ENCODE peak calls at places on chromosomes 16 and 17, in four cellular contexts. A is mesendoderm, W is H1, P is IMR-90. Z is an unnamed sample.
A peak's percentile ranks its signal among the peaks of the same experiment; 100 is the strongest.

GRCh38 chr16:81505011-81505660 is 60.5 kb downstream of the CMIP start:
- DNase-seq in A (peak; percentile 51), P (no peak), W (no peak), Z (no peak)

GRCh38 chr16:2009302-2009711 is 314 bp downstream of the ZNF598 start:
- DNase-seq in A (no peak), W (no peak), P (no peak), Z (no peak)

GRCh38 chr16:30526137-30526822 is at the start of gene ZNF768:
- DNase-seq in P (no peak), W (peak; percentile 81), A (peak; percentile 84), Z (peak; percentile 49)

GRCh38 chr17:42773290-42774035 is at the start of gene VPS25:
- DNase-seq in W (peak; percentile 83), A (peak; percentile 94), P (peak; percentile 87), Z (peak; percentile 89)

GRCh38 chr17:68424188-68424587 is 33.1 kb downstream of the WIPI1 start:
- DNase-seq in W (no peak), A (no peak), P (no peak), Z (no peak)

GRCh38 chr17:4950757-4951204 is at the start of gene ENO3:
- DNase-seq in W (peak; percentile 68), P (no peak), A (peak; percentile 35), Z (no peak)

GRCh38 chr16:10168258-10168657 is 14.0 kb downstream of the GRIN2A start:
- DNase-seq in A (no peak), W (no peak), P (no peak), Z (no peak)

GRCh38 chr16:12086861-12087260 is 110.3 kb downstream of the SNX29 start:
- DNase-seq in W (no peak), P (no peak), A (no peak), Z (no peak)

GRCh38 chr17:78256705-78257559 is 25.5 kb downstream of the TMEM235 start:
- DNase-seq in W (no peak), P (no peak), A (peak; percentile 88), Z (no peak)

GRCh38 chr16:53504161-53504663 is 1.2 kb upstream of the AKTIP start:
- DNase-seq in W (no peak), A (peak; percentile 61), P (peak; percentile 31), Z (no peak)

GRCh38 chr16:4660454-4661007 is 32.8 kb upstream of the NUDT16L1 start:
- DNase-seq in P (peak; percentile 60), W (no peak), A (no peak), Z (no peak)

GRCh38 chr17:53626286-53626685 is 196.4 kb upstream of the KIF2B start:
- DNase-seq in A (peak; percentile 78), W (no peak), P (peak; percentile 67), Z (peak; percentile 72)

GRCh38 chr17:42289863-42290165 is 1.5 kb downstream of the STAT5A start:
- DNase-seq in P (no peak), W (no peak), A (no peak), Z (no peak)

GRCh38 chr17:5584383-5584951 is at the start of gene NLRP1:
- DNase-seq in W (no peak), P (peak; percentile 92), A (peak; percentile 69), Z (peak; percentile 91)

GRCh38 chr16:11257131-11257938 is 1.3 kb upstream of the SOCS1 start:
- DNase-seq in W (peak; percentile 81), P (peak; percentile 84), A (peak; percentile 90), Z (peak; percentile 87)

GRCh38 chr16:88784074-88784855 is 755 bp downstream of the PIEZO1 start:
- DNase-seq in A (peak; percentile 87), W (peak; percentile 83), P (peak; percentile 72), Z (peak; percentile 86)

GRCh38 chr16:81446318-81447275 is 2.0 kb downstream of the CMIP start:
- DNase-seq in A (peak; percentile 66), W (peak; percentile 53), P (peak; percentile 51), Z (peak; percentile 52)

GRCh38 chr17:40312131-40312731 is 3.3 kb downstream of the RARA start:
- DNase-seq in W (no peak), A (no peak), P (no peak), Z (no peak)

GRCh38 chr17:13362341-13363122 is 239.2 kb downstream of the HS3ST3A1 start:
- DNase-seq in P (peak; percentile 91), A (peak; percentile 25), W (no peak), Z (peak; percentile 22)

DNA sequence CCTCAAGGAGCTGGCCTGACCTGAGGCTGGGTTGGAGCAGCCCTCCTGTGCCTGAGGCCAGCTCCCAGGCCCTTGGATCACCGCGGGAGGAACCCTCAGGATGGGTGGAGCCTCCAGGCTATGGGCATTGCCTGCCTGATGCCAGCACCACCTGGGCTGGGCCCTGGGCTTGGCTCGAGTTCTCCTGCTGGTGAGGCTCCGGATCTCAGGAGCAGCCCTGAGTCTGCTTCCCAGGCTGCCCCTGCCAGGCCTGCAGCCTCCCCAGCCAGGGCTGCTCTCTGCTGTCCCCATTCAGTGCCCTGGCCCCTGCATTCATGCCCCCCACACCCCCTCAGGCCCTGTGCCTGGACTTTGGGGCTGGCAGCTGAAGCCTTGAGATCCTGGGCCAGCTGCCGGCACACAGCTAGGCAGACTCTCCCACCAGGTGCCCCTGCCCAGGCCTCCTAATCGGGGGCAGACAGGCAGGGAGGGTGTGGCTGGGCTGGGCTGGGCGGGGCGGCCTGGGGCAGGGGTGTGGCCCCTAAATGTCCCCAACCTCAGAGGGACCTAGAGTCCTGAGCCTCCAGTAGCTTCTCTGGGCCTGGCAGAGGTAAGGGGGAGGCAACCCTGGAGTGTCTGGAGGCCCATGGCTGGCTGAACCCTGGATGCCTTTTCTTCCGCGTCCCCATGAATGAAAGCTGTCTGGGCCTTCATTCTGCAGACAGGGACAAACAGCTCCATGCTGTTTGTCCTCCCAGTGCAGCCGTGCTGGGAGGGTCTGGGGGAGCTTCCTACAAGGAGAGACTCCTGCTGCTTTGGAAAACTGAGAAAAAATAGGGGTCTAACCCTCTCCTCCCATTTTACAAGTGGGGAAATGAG is 1.1 kb upstream of the PIGQ start:
- DNase-seq in W (no peak), A (no peak), P (no peak), Z (no peak)
- H3K18ac ChIP-seq in W (peak overlapping the region; percentile 10), A (no peak overlapping the region), P (no peak overlapping the region), Z (no peak overlapping the region)

GRCh38 chr17:81417049-81417878 is 22.0 kb downstream of the BAHCC1 start:
- DNase-seq in W (no peak), A (no peak), P (no peak), Z (no peak)
- H3K18ac ChIP-seq in W (no peak overlapping the region), A (no peak overlapping the region), P (no peak overlapping the region), Z (no peak overlapping the region)

GRCh38 chr17:49969794-49970389 is 902 bp downstream of the DLX4 start:
- DNase-seq in A (no peak), P (no peak), W (no peak), Z (no peak)
- H3K18ac ChIP-seq in A (no peak overlapping the region), P (no peak overlapping the region), W (no peak overlapping the region), Z (no peak overlapping the region)

DNA sequence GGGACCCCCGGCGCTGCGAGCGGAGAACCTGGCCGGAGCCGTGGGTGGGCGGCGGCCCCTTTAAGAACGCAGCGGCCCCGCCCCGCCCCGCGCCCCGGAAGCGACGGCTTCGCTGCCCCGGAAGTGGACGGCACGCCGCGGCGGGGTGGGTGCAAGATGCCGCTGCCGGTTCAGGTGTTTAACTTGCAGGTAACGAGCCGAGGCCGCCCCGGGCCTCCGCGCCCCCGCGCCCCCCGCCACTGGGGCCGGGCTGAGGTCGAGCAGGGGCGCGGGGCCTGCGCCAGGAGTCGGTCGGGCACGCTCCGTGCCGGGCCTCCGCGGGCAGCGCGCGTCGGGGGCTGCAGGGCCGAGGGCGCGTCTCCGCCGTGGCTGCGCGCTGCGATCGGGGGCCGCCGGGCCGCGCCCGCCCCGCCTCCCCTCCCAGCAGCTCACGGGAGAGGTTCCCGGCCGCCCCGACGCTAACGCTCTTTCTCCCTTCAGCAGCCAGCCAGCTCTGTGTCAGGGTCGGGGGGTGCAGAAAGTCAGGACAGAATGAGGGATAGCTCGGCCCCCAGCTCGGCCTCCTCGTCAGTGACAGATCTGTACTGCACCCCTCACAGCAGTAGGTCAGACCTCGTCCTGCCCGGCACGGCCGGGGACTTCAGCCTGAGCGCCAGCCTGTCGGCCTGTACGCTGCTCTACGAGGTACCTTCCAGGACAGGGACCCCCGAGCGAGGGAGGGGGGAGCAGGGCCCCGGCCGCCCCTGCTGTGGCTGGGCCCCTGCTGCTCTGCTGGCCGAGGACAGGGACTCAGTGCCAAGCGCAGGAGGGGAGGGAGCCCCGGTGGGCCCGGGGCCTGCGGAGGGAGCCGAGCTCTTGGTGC is at the start of the genes GPS1 and RFNG:
- DNase-seq in W (peak; percentile 86), A (peak; percentile 53), P (peak; percentile 16), Z (peak; percentile 54)
- H3K18ac ChIP-seq in W (peak within 1 kb of the TSS; percentile 60), A (no peak within 1 kb of the TSS), P (no peak within 1 kb of the TSS), Z (peak within 1 kb of the TSS; percentile 86)

DNA sequence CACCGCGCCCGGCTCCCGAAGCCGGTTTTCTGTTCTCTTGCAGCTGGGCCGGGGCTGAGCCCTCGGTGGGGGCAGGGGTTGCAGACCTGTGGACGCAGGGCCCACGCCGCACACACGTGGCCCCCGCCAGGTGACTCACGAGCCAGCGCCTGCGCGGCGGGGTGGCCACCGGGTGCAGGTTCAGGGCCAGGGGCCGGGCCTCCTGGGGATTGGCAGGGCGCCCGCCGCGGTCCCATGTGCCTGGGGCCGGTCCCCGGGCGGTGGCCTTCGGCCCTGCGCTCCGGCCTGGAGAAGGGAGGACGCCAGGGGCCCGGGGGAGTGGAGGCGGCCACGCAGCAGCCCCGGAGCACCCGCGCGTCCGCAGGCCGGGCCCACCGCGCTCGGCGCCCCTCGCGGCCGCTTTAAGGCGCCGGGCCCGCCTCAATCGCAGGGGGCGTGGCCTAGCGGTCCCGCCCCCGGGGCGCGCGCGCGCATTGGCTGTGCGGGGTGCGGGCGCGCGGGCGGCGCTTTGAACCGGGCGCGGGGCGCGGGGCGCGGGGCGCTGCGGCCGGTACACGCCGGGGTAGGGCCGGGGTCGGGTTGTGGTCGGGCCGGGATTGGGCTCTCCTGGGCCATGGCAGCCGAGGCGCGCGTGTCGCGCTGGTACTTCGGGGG is at the start of gene SLC25A10:
- DNase-seq in P (peak; percentile 64), A (peak; percentile 72), W (peak; percentile 85), Z (peak; percentile 71)
- H3K18ac ChIP-seq in P (no peak within 1 kb of the TSS), A (peak within 1 kb of the TSS; percentile 11), W (peak within 1 kb of the TSS; percentile 32), Z (peak within 1 kb of the TSS; percentile 72)

GRCh38 chr16:26395700-26396099 is 671.0 kb upstream of the C16orf82 start:
- DNase-seq in P (no peak), A (no peak), W (no peak), Z (no peak)
- H3K18ac ChIP-seq in P (no peak overlapping the region), A (no peak overlapping the region), W (no peak overlapping the region), Z (no peak overlapping the region)

GRCh38 chr17:8391711-8392110 is 5.9 kb downstream of the RNF222 start:
- DNase-seq in P (peak; percentile 11), A (peak; percentile 63), W (no peak), Z (no peak)
- H3K18ac ChIP-seq in P (no peak overlapping the region), A (peak overlapping the region; percentile 13), W (no peak overlapping the region), Z (no peak overlapping the region)

DNA sequence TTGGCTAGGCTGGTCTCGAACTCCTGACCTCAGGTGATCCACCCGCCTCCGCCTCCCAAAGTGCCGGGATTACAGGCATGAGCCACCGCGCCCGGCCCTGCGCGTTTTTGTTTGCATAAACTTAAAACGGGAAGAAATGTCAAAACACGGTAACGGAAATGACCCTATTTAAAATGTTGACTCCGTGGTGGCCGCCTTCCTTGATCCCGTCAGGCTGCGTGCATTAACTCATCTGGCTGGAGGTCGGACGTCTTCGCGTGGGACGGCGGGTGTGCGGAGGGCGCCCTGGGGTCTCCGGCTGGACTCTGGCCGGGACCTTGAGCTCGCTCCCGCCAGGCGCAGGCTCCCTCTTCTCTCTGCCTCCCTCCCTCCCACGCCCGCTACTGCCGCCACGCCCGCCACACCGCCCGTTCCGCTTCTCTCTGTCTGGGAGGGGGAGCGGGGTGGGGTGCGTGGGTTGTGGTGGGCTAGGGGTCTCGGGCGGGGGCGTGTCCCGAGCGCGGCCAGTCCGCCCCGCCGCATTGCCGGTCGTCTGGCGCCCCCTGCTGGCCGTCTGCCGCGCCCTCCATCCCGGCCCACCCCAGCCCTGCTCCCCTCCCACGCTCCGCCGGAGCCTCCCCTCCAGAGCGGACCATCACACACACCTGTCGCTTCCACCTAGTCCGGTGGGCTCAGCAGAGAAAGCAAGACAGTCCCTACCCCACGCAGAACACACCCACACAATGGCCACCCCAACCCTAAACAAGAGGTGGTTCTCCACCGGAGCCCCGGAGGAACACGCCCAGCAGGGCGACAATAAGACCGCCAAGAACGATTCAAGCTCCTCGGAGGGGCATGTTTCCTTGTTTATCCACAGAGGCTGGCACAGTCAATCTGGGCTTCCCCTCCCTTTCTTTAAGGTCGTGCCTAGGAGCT is 1.2 kb upstream of the CCDC42 start:
- DNase-seq in P (peak; percentile 29), A (peak; percentile 59), W (peak; percentile 93), Z (peak; percentile 48)
- H3K18ac ChIP-seq in P (no peak overlapping the region), A (no peak overlapping the region), W (no peak overlapping the region), Z (no peak overlapping the region)

Z was measured in mesenchymal stem cell.